ENCODE peak calls at places on chromosomes 1 and 21, in nine cellular contexts. D is HAP-1; T is activated naive CD4-positive, alpha-beta T cell treated with anti-CD3 and anti-CD28 coated beads, Interleukin-2, amount 50 U/mL, for 16 hours; Y is AG04450; A is DMS153; M is T-helper 9 cell; I is stimulated activated CD4-positive, alpha-beta T cell treated with anti-CD3 and anti-CD28 coated beads, Interleukin-15, amount 100 ng/mL, for 1 hour; P is activated CD4-positive, alpha-beta T cell treated with anti-CD3 and anti-CD28 coated beads, Interleukin-2, amount 50 U/mL, for 48 hours; X is islet precursor cell. O is an unnamed sample.

GRCh38 chr1:154158307-154159125 is 3.6 kb upstream of the NUP210L start:
- DNase-seq in D (peak; percentile 52), T (no peak), Y (no peak), A (no peak), M (no peak), I (no peak), P (no peak), X (no peak), O (no peak)

GRCh38 chr21:26157842-26158241 is 12.7 kb downstream of the APP start:
- DNase-seq in D (no peak), T (no peak), Y (no peak), A (no peak), M (no peak), I (no peak), P (no peak), X (peak; percentile 68), O (no peak)

GRCh38 chr1:93317207-93317606 is 28.5 kb upstream of the DR1 start:
- DNase-seq in D (no peak), T (no peak), Y (no peak), A (no peak), M (no peak), I (no peak), P (no peak), X (no peak), O (no peak)

GRCh38 chr1:147748687-147749350 is 11.6 kb downstream of the GJA5 start:
- DNase-seq in D (no peak), T (no peak), Y (no peak), A (no peak), M (no peak), I (no peak), P (no peak), X (no peak), O (no peak)

GRCh38 chr1:38327559-38327973 is 281.0 kb upstream of the POU3F1 start:
- DNase-seq in D (no peak), T (no peak), Y (no peak), A (no peak), M (no peak), I (no peak), P (no peak), X (no peak), O (no peak)

GRCh38 chr21:36735724-36736310 is 36.9 kb downstream of the SIM2 start:
- DNase-seq in D (no peak), T (no peak), Y (no peak), A (no peak), M (no peak), I (no peak), P (no peak), X (peak; percentile 71), O (no peak)

GRCh38 chr1:16078925-16079656 is 5.6 kb upstream of the FAM131C start:
- DNase-seq in D (peak; percentile 88), T (peak; percentile 75), Y (peak; percentile 34), A (peak; percentile 34), M (peak; percentile 63), I (peak; percentile 57), P (peak; percentile 83), X (peak; percentile 91), O (peak; percentile 63)

GRCh38 chr21:38126677-38127271 is 130.0 kb upstream of the KCNJ15 start:
- DNase-seq in D (peak; percentile 27), T (peak; percentile 56), Y (no peak), A (peak; percentile 35), M (no peak), I (peak; percentile 13), P (peak; percentile 71), X (peak; percentile 73), O (peak; percentile 31)

GRCh38 chr1:35691080-35691479 is 27.6 kb downstream of the C1orf216 start:
- DNase-seq in D (no peak), T (no peak), Y (no peak), A (peak; percentile 39), M (no peak), I (no peak), P (no peak), X (no peak), O (no peak)

GRCh38 chr21:31158789-31159581 is 120.7 kb upstream of the KRTAP19-8 start:
- DNase-seq in D (no peak), T (no peak), Y (no peak), A (no peak), M (no peak), I (no peak), P (no peak), X (no peak), O (no peak)

GRCh38 chr1:204819495-204819894 is 51.2 kb upstream of the NFASC start:
- DNase-seq in D (no peak), T (no peak), Y (no peak), A (peak; percentile 21), M (no peak), I (no peak), P (no peak), X (no peak), O (no peak)

GRCh38 chr1:159071970-159072582 is 4.5 kb downstream of the AIM2 start:
- DNase-seq in D (no peak), T (no peak), Y (peak; percentile 48), A (peak; percentile 70), M (no peak), I (no peak), P (no peak), X (no peak), O (no peak)

GRCh38 chr1:247857069-247857985 is at the start of gene TRIM58:
- DNase-seq in D (peak; percentile 86), T (peak; percentile 13), Y (no peak), A (no peak), M (no peak), I (no peak), P (peak; percentile 27), X (no peak), O (no peak)

GRCh38 chr1:91383461-91383860 is 21.2 kb downstream of the HFM1 start:
- DNase-seq in D (no peak), T (no peak), Y (no peak), A (no peak), M (no peak), I (no peak), P (no peak), X (no peak), O (no peak)

GRCh38 chr1:169307176-169307575 is 60.4 kb downstream of the NME7 start:
- DNase-seq in D (no peak), T (no peak), Y (no peak), A (peak; percentile 61), M (no peak), I (no peak), P (no peak), X (no peak), O (no peak)

GRCh38 chr1:77313491-77313890 is 31.7 kb downstream of the AK5 start:
- DNase-seq in D (peak; percentile 30), T (peak; percentile 29), Y (no peak), A (no peak), M (no peak), I (no peak), P (peak; percentile 33), X (peak; percentile 70), O (no peak)

GRCh38 chr1:155125946-155126493 is 1.7 kb upstream of the EFNA1 start:
- DNase-seq in D (no peak), T (no peak), Y (no peak), A (no peak), M (no peak), I (no peak), P (no peak), X (peak; percentile 94), O (peak; percentile 61)

GRCh38 chr1:20410555-20410954 is 75.5 kb downstream of the CAMK2N1 start:
- DNase-seq in D (no peak), T (no peak), Y (no peak), A (no peak), M (no peak), I (no peak), P (no peak), X (no peak), O (no peak)

GRCh38 chr1:10525208-10525607 is 50.5 kb downstream of the PEX14 start:
- DNase-seq in D (no peak), T (no peak), Y (no peak), A (no peak), M (no peak), I (no peak), P (no peak), X (no peak), O (no peak)

GRCh38 chr1:149914545-149914944 is 3.1 kb downstream of the SV2A start:
- DNase-seq in D (no peak), T (no peak), Y (no peak), A (no peak), M (no peak), I (no peak), P (no peak), X (no peak), O (no peak)

GRCh38 chr1:168903237-168903830 is 174.3 kb upstream of the DPT start:
- DNase-seq in D (no peak), T (no peak), Y (no peak), A (no peak), M (no peak), I (no peak), P (no peak), X (no peak), O (no peak)

GRCh38 chr21:44529011-44529421 is 11.0 kb downstream of the KRTAP10-1 start:
- DNase-seq in D (no peak), T (no peak), Y (no peak), A (no peak), M (no peak), I (no peak), P (no peak), X (peak; percentile 38), O (no peak)

GRCh38 chr1:226629210-226629895 is 80.8 kb downstream of the STUM start:
- DNase-seq in D (no peak), T (no peak), Y (no peak), A (no peak), M (no peak), I (no peak), P (no peak), X (no peak), O (no peak)

GRCh38 chr1:5917281-5917590 is 75.0 kb downstream of the NPHP4 start:
- DNase-seq in D (no peak), T (no peak), Y (no peak), A (no peak), M (no peak), I (no peak), P (no peak), X (no peak), O (no peak)

GRCh38 chr1:231493421-231494185 is 34.9 kb upstream of the TSNAX start:
- DNase-seq in D (no peak), T (no peak), Y (no peak), A (no peak), M (no peak), I (no peak), P (no peak), X (no peak), O (no peak)

GRCh38 chr1:232519186-232519585 is 110.7 kb downstream of the SIPA1L2 start:
- DNase-seq in D (no peak), T (no peak), Y (no peak), A (peak; percentile 7), M (no peak), I (no peak), P (no peak), X (no peak), O (no peak)

GRCh38 chr1:40141878-40142535 is 19.2 kb upstream of the RLF start:
- DNase-seq in D (no peak), T (no peak), Y (no peak), A (no peak), M (no peak), I (no peak), P (no peak), X (peak; percentile 72), O (no peak)

GRCh38 chr1:71019248-71019647 is 28.4 kb downstream of the PTGER3 start:
- DNase-seq in D (no peak), T (no peak), Y (no peak), A (no peak), M (no peak), I (no peak), P (no peak), X (no peak), O (no peak)

GRCh38 chr1:143611159-143611558 is 360.6 kb downstream of the FAM72C start:
- DNase-seq in D (peak; percentile 20), T (no peak), Y (no peak), A (no peak), M (no peak), I (no peak), P (peak; percentile 6), X (no peak), O (no peak)

GRCh38 chr1:117654485-117655219 is 48.8 kb downstream of the TENT5C start:
- DNase-seq in D (no peak), T (no peak), Y (no peak), A (no peak), M (no peak), I (no peak), P (no peak), X (no peak), O (no peak)

GRCh38 chr1:56626546-56626945 is 18.6 kb upstream of the PRKAA2 start:
- DNase-seq in D (no peak), T (no peak), Y (no peak), A (no peak), M (no peak), I (no peak), P (no peak), X (no peak), O (no peak)

O was measured in HuH-7.5.